ENCODE peak calls at places on chromosomes 1 and 21, in seven cellular contexts. I, M, J, D, G, W and F are unnamed samples.
A peak's percentile ranks its signal among the peaks of the same experiment; 100 is the strongest.

GRCh38 chr1:54542120-54542961 is 5.7 kb upstream of the ACOT11 start:
- DNase-seq in W (peak; percentile 81), G (peak; percentile 30), M (peak; percentile 71), I (peak; percentile 88), J (peak; percentile 22), D (no peak), F (peak; percentile 71)

GRCh38 chr21:35168702-35169101 is 119.6 kb upstream of the RUNX1 start:
- DNase-seq in D (no peak), M (no peak), I (no peak), G (no peak), W (no peak), J (no peak), F (no peak)

GRCh38 chr1:150764617-150765090 is 924 bp downstream of the CTSS start:
- DNase-seq in D (no peak), W (no peak), J (no peak), I (no peak), M (no peak), G (no peak), F (no peak)

GRCh38 chr1:205369621-205370230 is 13.0 kb upstream of the KLHDC8A start:
- DNase-seq in D (no peak), G (no peak), W (no peak), M (no peak), I (no peak), J (no peak), F (no peak)

GRCh38 chr1:50163674-50164073 is 55.0 kb downstream of the ELAVL4 start:
- DNase-seq in W (no peak), D (no peak), M (no peak), G (no peak), I (no peak), J (no peak), F (no peak)

GRCh38 chr1:198228925-198229324 is 72.1 kb downstream of the NEK7 start:
- DNase-seq in G (no peak), M (no peak), I (no peak), W (no peak), D (no peak), J (no peak), F (no peak)

GRCh38 chr1:149979972-149980548 is 30.5 kb downstream of the OTUD7B start:
- DNase-seq in I (no peak), M (no peak), J (no peak), D (no peak), W (no peak), G (no peak), F (no peak)

GRCh38 chr1:230977781-230978490 is 725 bp downstream of the TTC13 start:
- DNase-seq in G (peak; percentile 15), J (peak; percentile 19), D (no peak), M (peak; percentile 64), I (peak; percentile 26), W (peak; percentile 51), F (peak; percentile 59)

GRCh38 chr21:43301424-43302355 is 125.2 kb downstream of the SIK1 start:
- DNase-seq in J (no peak), G (no peak), W (no peak), I (no peak), M (no peak), D (no peak), F (no peak)